ENCODE peak calls at places on chromosomes 1 and 21, in four cellular contexts. One of them, this sample, is unnamed.

GRCh38 chr1:58439946-58440345 is 106.6 kb downstream of the OMA1 start:
- DNase-seq in anterior cingulate cortex: no peak
- DNase-seq in fibroblast of pulmonary artery: peak
- DNase-seq in stimulated activated CD4-positive, alpha-beta T cell treated with anti-CD3 and anti-CD28 coated beads, TNF-alpha, amount 100 ng/mL, for 24 hours: no peak
- DNase-seq in this sample: no peak

GRCh38 chr1:162772571-162773154 is 17.8 kb upstream of the HSD17B7 start:
- DNase-seq in anterior cingulate cortex: no peak
- DNase-seq in fibroblast of pulmonary artery: peak
- DNase-seq in stimulated activated CD4-positive, alpha-beta T cell treated with anti-CD3 and anti-CD28 coated beads, TNF-alpha, amount 100 ng/mL, for 24 hours: no peak
- DNase-seq in this sample: no peak

GRCh38 chr1:21818661-21819060 is 6.6 kb downstream of the LDLRAD2 start:
- DNase-seq in anterior cingulate cortex: no peak
- DNase-seq in fibroblast of pulmonary artery: peak
- DNase-seq in stimulated activated CD4-positive, alpha-beta T cell treated with anti-CD3 and anti-CD28 coated beads, TNF-alpha, amount 100 ng/mL, for 24 hours: peak
- DNase-seq in this sample: no peak

GRCh38 chr21:44866780-44867179 is 6.7 kb downstream of the PTTG1IP start:
- DNase-seq in anterior cingulate cortex: no peak
- DNase-seq in fibroblast of pulmonary artery: peak
- DNase-seq in stimulated activated CD4-positive, alpha-beta T cell treated with anti-CD3 and anti-CD28 coated beads, TNF-alpha, amount 100 ng/mL, for 24 hours: no peak
- DNase-seq in this sample: no peak

GRCh38 chr1:36306210-36306901 is at the start of gene SH3D21:
- DNase-seq in anterior cingulate cortex: no peak
- DNase-seq in fibroblast of pulmonary artery: no peak
- DNase-seq in stimulated activated CD4-positive, alpha-beta T cell treated with anti-CD3 and anti-CD28 coated beads, TNF-alpha, amount 100 ng/mL, for 24 hours: peak
- DNase-seq in this sample: no peak

GRCh38 chr1:57860333-57860732 is 436.5 kb upstream of the DAB1 start:
- DNase-seq in anterior cingulate cortex: peak
- DNase-seq in fibroblast of pulmonary artery: no peak
- DNase-seq in stimulated activated CD4-positive, alpha-beta T cell treated with anti-CD3 and anti-CD28 coated beads, TNF-alpha, amount 100 ng/mL, for 24 hours: no peak
- DNase-seq in this sample: no peak

GRCh38 chr1:43525995-43526394 is 4.7 kb upstream of the PTPRF start:
- DNase-seq in anterior cingulate cortex: no peak
- DNase-seq in fibroblast of pulmonary artery: peak
- DNase-seq in stimulated activated CD4-positive, alpha-beta T cell treated with anti-CD3 and anti-CD28 coated beads, TNF-alpha, amount 100 ng/mL, for 24 hours: no peak
- DNase-seq in this sample: no peak

GRCh38 chr1:113403065-113403464 is 12.8 kb downstream of the MAGI3 start:
- DNase-seq in anterior cingulate cortex: no peak
- DNase-seq in fibroblast of pulmonary artery: no peak
- DNase-seq in stimulated activated CD4-positive, alpha-beta T cell treated with anti-CD3 and anti-CD28 coated beads, TNF-alpha, amount 100 ng/mL, for 24 hours: no peak
- DNase-seq in this sample: no peak

GRCh38 chr1:100622037-100622436 is 84.1 kb downstream of the GPR88 start:
- DNase-seq in anterior cingulate cortex: no peak
- DNase-seq in fibroblast of pulmonary artery: peak
- DNase-seq in stimulated activated CD4-positive, alpha-beta T cell treated with anti-CD3 and anti-CD28 coated beads, TNF-alpha, amount 100 ng/mL, for 24 hours: no peak
- DNase-seq in this sample: no peak

This sample was measured in caudate nucleus.